ENCODE peak calls at places on chromosomes 7 and 10, in four cellular contexts. One of them, this sample, is unnamed.

GRCh38 chr10:86365346-86366032 is 1.1 kb downstream of the GRID1 start:
- DNase-seq in OCI-LY7: no peak
- DNase-seq in islet precursor cell: peak; percentile 55
- DNase-seq in activated naive CD8-positive, alpha-beta T cell treated with anti-CD3 and anti-CD28 coated beads, Interleukin-2, amount 50 U/mL, for 16 hours: no peak
- DNase-seq in this sample: no peak

GRCh38 chr10:77774940-77775391 is 137.4 kb upstream of the KCNMA1 start:
- DNase-seq in OCI-LY7: no peak
- DNase-seq in activated naive CD8-positive, alpha-beta T cell treated with anti-CD3 and anti-CD28 coated beads, Interleukin-2, amount 50 U/mL, for 16 hours: no peak
- DNase-seq in islet precursor cell: peak; percentile 45
- DNase-seq in this sample: no peak

GRCh38 chr10:72895236-72895850 is 1.8 kb downstream of the OIT3 start:
- DNase-seq in islet precursor cell: no peak
- DNase-seq in activated naive CD8-positive, alpha-beta T cell treated with anti-CD3 and anti-CD28 coated beads, Interleukin-2, amount 50 U/mL, for 16 hours: no peak
- DNase-seq in OCI-LY7: no peak
- DNase-seq in this sample: no peak

GRCh38 chr10:31929260-31929985 is 792 bp upstream of the ARHGAP12 start:
- DNase-seq in OCI-LY7: peak; percentile 33
- DNase-seq in activated naive CD8-positive, alpha-beta T cell treated with anti-CD3 and anti-CD28 coated beads, Interleukin-2, amount 50 U/mL, for 16 hours: no peak
- DNase-seq in islet precursor cell: peak; percentile 74
- DNase-seq in this sample: peak; percentile 52

GRCh38 chr7:134044682-134045081 is 82.5 kb upstream of the LRGUK start:
- DNase-seq in islet precursor cell: no peak
- DNase-seq in activated naive CD8-positive, alpha-beta T cell treated with anti-CD3 and anti-CD28 coated beads, Interleukin-2, amount 50 U/mL, for 16 hours: no peak
- DNase-seq in OCI-LY7: no peak
- DNase-seq in this sample: no peak

GRCh38 chr7:98754041-98754479 is 115.8 kb downstream of the TMEM130 start:
- DNase-seq in OCI-LY7: peak; percentile 53
- DNase-seq in activated naive CD8-positive, alpha-beta T cell treated with anti-CD3 and anti-CD28 coated beads, Interleukin-2, amount 50 U/mL, for 16 hours: no peak
- DNase-seq in islet precursor cell: no peak
- DNase-seq in this sample: no peak

GRCh38 chr10:36256166-36256565 is 614.1 kb upstream of the FZD8 start:
- DNase-seq in OCI-LY7: no peak
- DNase-seq in activated naive CD8-positive, alpha-beta T cell treated with anti-CD3 and anti-CD28 coated beads, Interleukin-2, amount 50 U/mL, for 16 hours: no peak
- DNase-seq in islet precursor cell: no peak
- DNase-seq in this sample: no peak

GRCh38 chr7:12025246-12025645 is 185.8 kb upstream of the TMEM106B start:
- DNase-seq in activated naive CD8-positive, alpha-beta T cell treated with anti-CD3 and anti-CD28 coated beads, Interleukin-2, amount 50 U/mL, for 16 hours: no peak
- DNase-seq in islet precursor cell: no peak
- DNase-seq in OCI-LY7: no peak
- DNase-seq in this sample: no peak

GRCh38 chr7:42340462-42340861 is 103.5 kb upstream of the GLI3 start:
- DNase-seq in OCI-LY7: no peak
- DNase-seq in islet precursor cell: no peak
- DNase-seq in activated naive CD8-positive, alpha-beta T cell treated with anti-CD3 and anti-CD28 coated beads, Interleukin-2, amount 50 U/mL, for 16 hours: no peak
- DNase-seq in this sample: no peak

GRCh38 chr7:117872565-117873055 is 631 bp downstream of the CTTNBP2 start:
- DNase-seq in OCI-LY7: no peak
- DNase-seq in islet precursor cell: peak; percentile 68
- DNase-seq in activated naive CD8-positive, alpha-beta T cell treated with anti-CD3 and anti-CD28 coated beads, Interleukin-2, amount 50 U/mL, for 16 hours: no peak
- DNase-seq in this sample: no peak

GRCh38 chr10:34698979-34699378 is 116.1 kb downstream of the PARD3 start:
- DNase-seq in activated naive CD8-positive, alpha-beta T cell treated with anti-CD3 and anti-CD28 coated beads, Interleukin-2, amount 50 U/mL, for 16 hours: no peak
- DNase-seq in OCI-LY7: no peak
- DNase-seq in islet precursor cell: no peak
- DNase-seq in this sample: no peak

GRCh38 chr7:79523426-79523825 is 70.0 kb upstream of the MAGI2 start:
- DNase-seq in OCI-LY7: no peak
- DNase-seq in activated naive CD8-positive, alpha-beta T cell treated with anti-CD3 and anti-CD28 coated beads, Interleukin-2, amount 50 U/mL, for 16 hours: no peak
- DNase-seq in islet precursor cell: no peak
- DNase-seq in this sample: no peak

GRCh38 chr7:11458736-11459483 is 373.1 kb downstream of the THSD7A start:
- DNase-seq in islet precursor cell: no peak
- DNase-seq in activated naive CD8-positive, alpha-beta T cell treated with anti-CD3 and anti-CD28 coated beads, Interleukin-2, amount 50 U/mL, for 16 hours: no peak
- DNase-seq in OCI-LY7: no peak
- DNase-seq in this sample: peak; percentile 12

GRCh38 chr7:123687727-123688126 is 32.1 kb downstream of the LMOD2 start:
- DNase-seq in OCI-LY7: no peak
- DNase-seq in islet precursor cell: no peak
- DNase-seq in activated naive CD8-positive, alpha-beta T cell treated with anti-CD3 and anti-CD28 coated beads, Interleukin-2, amount 50 U/mL, for 16 hours: no peak
- DNase-seq in this sample: no peak

GRCh38 chr10:124916098-124916584 is 25.8 kb upstream of the ZRANB1 start:
- DNase-seq in OCI-LY7: peak; percentile 22
- DNase-seq in islet precursor cell: no peak
- DNase-seq in activated naive CD8-positive, alpha-beta T cell treated with anti-CD3 and anti-CD28 coated beads, Interleukin-2, amount 50 U/mL, for 16 hours: no peak
- DNase-seq in this sample: peak; percentile 69

This sample was measured in Kasumi-1.